ENCODE peak calls at places on chromosomes 12 and 14, in five cellular contexts. J is NCI-H460, R is BE2C, L is NCI-H69, H is lower leg skin. Y is an unnamed sample.

GRCh38 chr14:105141486-105142281 is 26.9 kb downstream of the JAG2 start:
- DNase-seq in J (no peak), R (no peak), L (no peak), H (peak; percentile 81), Y (no peak)

GRCh38 chr14:34750670-34751069 is 36.3 kb upstream of the CFL2 start:
- DNase-seq in J (no peak), R (no peak), L (no peak), H (no peak), Y (no peak)

GRCh38 chr12:40697566-40698257 is 5.5 kb downstream of the CNTN1 start:
- DNase-seq in J (no peak), R (peak; percentile 52), L (peak; percentile 96), H (no peak), Y (no peak)

GRCh38 chr14:100237735-100238418 is 1.1 kb upstream of the YY1 start:
- DNase-seq in J (peak; percentile 33), R (peak; percentile 64), L (peak; percentile 83), H (peak; percentile 88), Y (no peak)

GRCh38 chr14:34175574-34175973 is 224.7 kb upstream of the EGLN3 start:
- DNase-seq in J (no peak), R (no peak), L (no peak), H (no peak), Y (no peak)

GRCh38 chr14:104753528-104754212 is 723 bp downstream of the SIVA1 start:
- DNase-seq in J (no peak), R (no peak), L (peak; percentile 62), H (no peak), Y (no peak)

GRCh38 chr12:86929962-86930361 is 673.8 kb upstream of the MGAT4C start:
- DNase-seq in J (no peak), R (no peak), L (no peak), H (no peak), Y (no peak)

GRCh38 chr12:12195516-12195915 is 71.3 kb downstream of the LRP6 start:
- DNase-seq in J (no peak), R (no peak), L (no peak), H (no peak), Y (no peak)

GRCh38 chr14:53915364-53916014 is 41.1 kb downstream of the BMP4 start:
- DNase-seq in J (no peak), R (no peak), L (no peak), H (no peak), Y (no peak)

GRCh38 chr12:69553626-69554248 is 31.5 kb upstream of the CCT2 start:
- DNase-seq in J (no peak), R (peak; percentile 34), L (peak; percentile 76), H (no peak), Y (peak; percentile 86)

GRCh38 chr14:22410497-22410896 is 178.5 kb downstream of the DAD1 start:
- DNase-seq in J (no peak), R (no peak), L (no peak), H (no peak), Y (no peak)

GRCh38 chr12:22231836-22232235 is 102.7 kb downstream of the ST8SIA1 start:
- DNase-seq in J (no peak), R (no peak), L (no peak), H (no peak), Y (no peak)

GRCh38 chr12:27009926-27010325 is 4.3 kb downstream of the TM7SF3 start:
- DNase-seq in J (no peak), R (no peak), L (no peak), H (no peak), Y (no peak)

GRCh38 chr12:41497362-41497761 is 309.2 kb downstream of the PDZRN4 start:
- DNase-seq in J (no peak), R (no peak), L (no peak), H (no peak), Y (no peak)

GRCh38 chr12:32305163-32305562 is 94.2 kb upstream of the FGD4 start:
- DNase-seq in J (no peak), R (no peak), L (no peak), H (no peak), Y (no peak)

GRCh38 chr12:55642275-55643068 is 5.8 kb downstream of the OR10P1 start:
- DNase-seq in J (no peak), R (no peak), L (no peak), H (no peak), Y (no peak)

Y was measured in SK-N-MC.